ENCODE peak calls at places on chromosomes 13 and 19, in seven cellular contexts. One of them, this sample, is unnamed.

GRCh38 chr19:40542197-40542859 is 34.3 kb upstream of the SHKBP1 start:
- DNase-seq in NCI-H1694 treated with DMSO at 0.1 percent for 48 hours: peak; percentile 98
- DNase-seq in T-helper 2 cell treated with Interferon-gamma antibody and Interleukin-4, amounts not matched to agents 5 μg/mL and 100 μg/mL, for 36 hours: no peak
- DNase-seq in AG08395: peak; percentile 38
- DNase-seq in AG09319: no peak
- DNase-seq in brain pericyte: no peak
- DNase-seq in cerebellum: peak; percentile 77
- DNase-seq in this sample: peak; percentile 33

GRCh38 chr13:99662678-99663077 is 161.4 kb downstream of the TM9SF2 start:
- DNase-seq in AG08395: no peak
- DNase-seq in NCI-H1694 treated with DMSO at 0.1 percent for 48 hours: no peak
- DNase-seq in cerebellum: no peak
- DNase-seq in T-helper 2 cell treated with Interferon-gamma antibody and Interleukin-4, amounts not matched to agents 5 μg/mL and 100 μg/mL, for 36 hours: no peak
- DNase-seq in brain pericyte: no peak
- DNase-seq in AG09319: no peak
- DNase-seq in this sample: no peak

GRCh38 chr13:30618938-30619289 is 1.2 kb downstream of the USPL1 start:
- DNase-seq in AG09319: no peak
- DNase-seq in NCI-H1694 treated with DMSO at 0.1 percent for 48 hours: no peak
- DNase-seq in cerebellum: no peak
- DNase-seq in AG08395: no peak
- DNase-seq in T-helper 2 cell treated with Interferon-gamma antibody and Interleukin-4, amounts not matched to agents 5 μg/mL and 100 μg/mL, for 36 hours: no peak
- DNase-seq in brain pericyte: no peak
- DNase-seq in this sample: no peak

GRCh38 chr19:45442927-45443461 is 19.3 kb upstream of the ERCC1 start:
- DNase-seq in AG09319: no peak
- DNase-seq in cerebellum: no peak
- DNase-seq in NCI-H1694 treated with DMSO at 0.1 percent for 48 hours: no peak
- DNase-seq in T-helper 2 cell treated with Interferon-gamma antibody and Interleukin-4, amounts not matched to agents 5 μg/mL and 100 μg/mL, for 36 hours: peak; percentile 25
- DNase-seq in brain pericyte: no peak
- DNase-seq in AG08395: no peak
- DNase-seq in this sample: no peak

GRCh38 chr13:28583661-28584091 is 75.3 kb upstream of the POMP start:
- DNase-seq in NCI-H1694 treated with DMSO at 0.1 percent for 48 hours: peak; percentile 13
- DNase-seq in AG09319: no peak
- DNase-seq in T-helper 2 cell treated with Interferon-gamma antibody and Interleukin-4, amounts not matched to agents 5 μg/mL and 100 μg/mL, for 36 hours: no peak
- DNase-seq in AG08395: peak; percentile 52
- DNase-seq in cerebellum: peak; percentile 49
- DNase-seq in brain pericyte: no peak
- DNase-seq in this sample: no peak

GRCh38 chr19:16654151-16654550 is 5.8 kb downstream of the SMIM7 start:
- DNase-seq in AG08395: peak; percentile 20
- DNase-seq in T-helper 2 cell treated with Interferon-gamma antibody and Interleukin-4, amounts not matched to agents 5 μg/mL and 100 μg/mL, for 36 hours: no peak
- DNase-seq in brain pericyte: no peak
- DNase-seq in AG09319: no peak
- DNase-seq in NCI-H1694 treated with DMSO at 0.1 percent for 48 hours: no peak
- DNase-seq in cerebellum: no peak
- DNase-seq in this sample: no peak

GRCh38 chr13:113187263-113187669 is 21.2 kb downstream of the PCID2 start:
- DNase-seq in brain pericyte: peak; percentile 90
- DNase-seq in AG09319: peak; percentile 95
- DNase-seq in AG08395: peak; percentile 98
- DNase-seq in T-helper 2 cell treated with Interferon-gamma antibody and Interleukin-4, amounts not matched to agents 5 μg/mL and 100 μg/mL, for 36 hours: peak; percentile 47
- DNase-seq in NCI-H1694 treated with DMSO at 0.1 percent for 48 hours: no peak
- DNase-seq in cerebellum: no peak
- DNase-seq in this sample: peak; percentile 73

GRCh38 chr19:35911173-35911572 is 3.1 kb upstream of the TYROBP start:
- DNase-seq in T-helper 2 cell treated with Interferon-gamma antibody and Interleukin-4, amounts not matched to agents 5 μg/mL and 100 μg/mL, for 36 hours: no peak
- DNase-seq in AG08395: no peak
- DNase-seq in AG09319: no peak
- DNase-seq in brain pericyte: no peak
- DNase-seq in cerebellum: no peak
- DNase-seq in NCI-H1694 treated with DMSO at 0.1 percent for 48 hours: no peak
- DNase-seq in this sample: no peak

GRCh38 chr13:39016789-39017188 is 21.1 kb downstream of the PROSER1 start:
- DNase-seq in cerebellum: peak; percentile 39
- DNase-seq in AG09319: no peak
- DNase-seq in brain pericyte: no peak
- DNase-seq in T-helper 2 cell treated with Interferon-gamma antibody and Interleukin-4, amounts not matched to agents 5 μg/mL and 100 μg/mL, for 36 hours: no peak
- DNase-seq in NCI-H1694 treated with DMSO at 0.1 percent for 48 hours: peak; percentile 27
- DNase-seq in AG08395: peak; percentile 21
- DNase-seq in this sample: peak; percentile 37

GRCh38 chr13:114225610-114226009 is 9.1 kb upstream of the CDC16 start:
- DNase-seq in AG09319: no peak
- DNase-seq in T-helper 2 cell treated with Interferon-gamma antibody and Interleukin-4, amounts not matched to agents 5 μg/mL and 100 μg/mL, for 36 hours: no peak
- DNase-seq in AG08395: no peak
- DNase-seq in brain pericyte: no peak
- DNase-seq in NCI-H1694 treated with DMSO at 0.1 percent for 48 hours: no peak
- DNase-seq in cerebellum: no peak
- DNase-seq in this sample: no peak

GRCh38 chr19:38293281-38293680 is 10.8 kb upstream of the C19orf33 start:
- DNase-seq in brain pericyte: no peak
- DNase-seq in AG09319: no peak
- DNase-seq in cerebellum: no peak
- DNase-seq in T-helper 2 cell treated with Interferon-gamma antibody and Interleukin-4, amounts not matched to agents 5 μg/mL and 100 μg/mL, for 36 hours: no peak
- DNase-seq in NCI-H1694 treated with DMSO at 0.1 percent for 48 hours: no peak
- DNase-seq in AG08395: no peak
- DNase-seq in this sample: no peak

GRCh38 chr13:80737513-80737912 is 396.6 kb upstream of the SPRY2 start:
- DNase-seq in AG08395: no peak
- DNase-seq in NCI-H1694 treated with DMSO at 0.1 percent for 48 hours: no peak
- DNase-seq in AG09319: no peak
- DNase-seq in cerebellum: no peak
- DNase-seq in brain pericyte: no peak
- DNase-seq in T-helper 2 cell treated with Interferon-gamma antibody and Interleukin-4, amounts not matched to agents 5 μg/mL and 100 μg/mL, for 36 hours: no peak
- DNase-seq in this sample: no peak

GRCh38 chr13:110262944-110263343 is 44.0 kb downstream of the COL4A1 start:
- DNase-seq in AG08395: no peak
- DNase-seq in cerebellum: no peak
- DNase-seq in T-helper 2 cell treated with Interferon-gamma antibody and Interleukin-4, amounts not matched to agents 5 μg/mL and 100 μg/mL, for 36 hours: no peak
- DNase-seq in brain pericyte: no peak
- DNase-seq in NCI-H1694 treated with DMSO at 0.1 percent for 48 hours: no peak
- DNase-seq in AG09319: no peak
- DNase-seq in this sample: no peak

This sample was measured in globus pallidus.